ENCODE peak calls at places on chromosomes 4 and X, in four cellular contexts. One of them, this sample, is unnamed.

GRCh38 chr4:124710911-124711310 is 1.6 kb downstream of the ANKRD50 start:
- DNase-seq in mammary epithelial cell: peak
- DNase-seq in fibroblast of lung: peak
- DNase-seq in H1: no peak
- DNase-seq in this sample: no peak

GRCh38 chrX:87392369-87392768 is 125.2 kb upstream of the KLHL4 start:
- DNase-seq in mammary epithelial cell: no peak
- DNase-seq in fibroblast of lung: no peak
- DNase-seq in H1: no peak
- DNase-seq in this sample: no peak

GRCh38 chrX:40867352-40867751 is 132.0 kb upstream of the MED14 start:
- DNase-seq in mammary epithelial cell: peak
- DNase-seq in fibroblast of lung: peak
- DNase-seq in H1: no peak
- DNase-seq in this sample: peak

GRCh38 chr4:86496094-86497060 is 97.7 kb upstream of the PTPN13 start:
- DNase-seq in mammary epithelial cell: peak
- DNase-seq in fibroblast of lung: peak
- DNase-seq in H1: no peak
- DNase-seq in this sample: peak

GRCh38 chrX:118974088-118974907 is at the start of gene LONRF3:
- DNase-seq in mammary epithelial cell: no peak
- DNase-seq in fibroblast of lung: peak
- DNase-seq in H1: no peak
- DNase-seq in this sample: peak

GRCh38 chrX:80879916-80880315 is 70.2 kb upstream of the BRWD3 start:
- DNase-seq in mammary epithelial cell: peak
- DNase-seq in fibroblast of lung: no peak
- DNase-seq in H1: no peak
- DNase-seq in this sample: no peak

GRCh38 chrX:21639775-21640174 is 18.4 kb downstream of the KLHL34 start:
- DNase-seq in mammary epithelial cell: no peak
- DNase-seq in fibroblast of lung: no peak
- DNase-seq in H1: no peak
- DNase-seq in this sample: no peak

GRCh38 chrX:40544343-40545250 is 36.2 kb upstream of the ATP6AP2 start:
- DNase-seq in mammary epithelial cell: peak
- DNase-seq in fibroblast of lung: peak
- DNase-seq in H1: no peak
- DNase-seq in this sample: peak

GRCh38 chr4:118338981-118339765 is 13.6 kb downstream of the PRSS12 start:
- DNase-seq in mammary epithelial cell: peak
- DNase-seq in fibroblast of lung: peak
- DNase-seq in H1: no peak
- DNase-seq in this sample: peak

GRCh38 chrX:97898798-97899197 is 1015.1 kb downstream of the RPA4 start:
- DNase-seq in mammary epithelial cell: no peak
- DNase-seq in fibroblast of lung: no peak
- DNase-seq in H1: no peak
- DNase-seq in this sample: peak

GRCh38 chr4:119132306-119132705 is 3.3 kb upstream of the MYOZ2 start:
- DNase-seq in mammary epithelial cell: no peak
- DNase-seq in fibroblast of lung: no peak
- DNase-seq in H1: no peak
- DNase-seq in this sample: no peak

GRCh38 chr4:143185253-143186107 is 763 bp downstream of the USP38 start:
- DNase-seq in mammary epithelial cell: peak
- DNase-seq in fibroblast of lung: peak
- DNase-seq in H1: peak
- DNase-seq in this sample: peak

GRCh38 chr4:65893957-65894755 is 223.9 kb upstream of the EPHA5 start:
- DNase-seq in mammary epithelial cell: no peak
- DNase-seq in fibroblast of lung: no peak
- DNase-seq in H1: no peak
- DNase-seq in this sample: no peak

GRCh38 chr4:86497980-86498379 is 96.1 kb upstream of the PTPN13 start:
- DNase-seq in mammary epithelial cell: no peak
- DNase-seq in fibroblast of lung: no peak
- DNase-seq in H1: no peak
- DNase-seq in this sample: no peak

GRCh38 chr4:99079625-99080295 is 8.8 kb downstream of the ADH5 start:
- DNase-seq in mammary epithelial cell: no peak
- DNase-seq in fibroblast of lung: no peak
- DNase-seq in H1: no peak
- DNase-seq in this sample: no peak

GRCh38 chr4:121428721-121429120 is 47.9 kb upstream of the QRFPR start:
- DNase-seq in mammary epithelial cell: peak
- DNase-seq in fibroblast of lung: peak
- DNase-seq in H1: no peak
- DNase-seq in this sample: peak

GRCh38 chrX:28997716-28998115 is 410.5 kb downstream of the IL1RAPL1 start:
- DNase-seq in mammary epithelial cell: no peak
- DNase-seq in fibroblast of lung: peak
- DNase-seq in H1: no peak
- DNase-seq in this sample: no peak

GRCh38 chr4:40462326-40462725 is 127.2 kb downstream of the CHRNA9 start:
- DNase-seq in mammary epithelial cell: no peak
- DNase-seq in fibroblast of lung: no peak
- DNase-seq in H1: no peak
- DNase-seq in this sample: no peak

GRCh38 chr4:151537726-151538125 is 128.8 kb downstream of the FHIP1A start:
- DNase-seq in mammary epithelial cell: no peak
- DNase-seq in fibroblast of lung: peak
- DNase-seq in H1: no peak
- DNase-seq in this sample: no peak

GRCh38 chr4:37802068-37802666 is 24.3 kb upstream of the PGM2 start:
- DNase-seq in mammary epithelial cell: peak
- DNase-seq in fibroblast of lung: peak
- DNase-seq in H1: no peak
- DNase-seq in this sample: peak

GRCh38 chr4:77007358-77008230 is 58.0 kb downstream of the SEPTIN11 start:
- DNase-seq in mammary epithelial cell: peak
- DNase-seq in fibroblast of lung: peak
- DNase-seq in H1: no peak
- DNase-seq in this sample: peak

GRCh38 chr4:147578057-147578476 is 39.1 kb upstream of the TMEM184C start:
- DNase-seq in mammary epithelial cell: peak
- DNase-seq in fibroblast of lung: peak
- DNase-seq in H1: no peak
- DNase-seq in this sample: peak

GRCh38 chrX:151359931-151360871 is 36.8 kb upstream of the VMA21 start:
- DNase-seq in mammary epithelial cell: peak
- DNase-seq in fibroblast of lung: peak
- DNase-seq in H1: peak
- DNase-seq in this sample: peak

GRCh38 chrX:115642895-115643530 is 82.0 kb downstream of the PLS3 start:
- DNase-seq in mammary epithelial cell: peak
- DNase-seq in fibroblast of lung: peak
- DNase-seq in H1: no peak
- DNase-seq in this sample: peak

GRCh38 chr4:73376962-73377361 is 27.1 kb upstream of the ALB start:
- DNase-seq in mammary epithelial cell: no peak
- DNase-seq in fibroblast of lung: no peak
- DNase-seq in H1: no peak
- DNase-seq in this sample: no peak

GRCh38 chr4:83390965-83391364 is 56.3 kb upstream of the HPSE start:
- DNase-seq in mammary epithelial cell: no peak
- DNase-seq in fibroblast of lung: no peak
- DNase-seq in H1: no peak
- DNase-seq in this sample: no peak

GRCh38 chr4:94084155-94084554 is 123.5 kb upstream of the SMARCAD1 start:
- DNase-seq in mammary epithelial cell: no peak
- DNase-seq in fibroblast of lung: no peak
- DNase-seq in H1: no peak
- DNase-seq in this sample: no peak

GRCh38 chrX:2692221-2693122 is 1.4 kb downstream of the CD99 start:
- DNase-seq in mammary epithelial cell: no peak
- DNase-seq in fibroblast of lung: peak
- DNase-seq in H1: no peak
- DNase-seq in this sample: peak

GRCh38 chr4:56640907-56641493 is 40.1 kb downstream of the HOPX start:
- DNase-seq in mammary epithelial cell: no peak
- DNase-seq in fibroblast of lung: no peak
- DNase-seq in H1: no peak
- DNase-seq in this sample: peak

DNA sequence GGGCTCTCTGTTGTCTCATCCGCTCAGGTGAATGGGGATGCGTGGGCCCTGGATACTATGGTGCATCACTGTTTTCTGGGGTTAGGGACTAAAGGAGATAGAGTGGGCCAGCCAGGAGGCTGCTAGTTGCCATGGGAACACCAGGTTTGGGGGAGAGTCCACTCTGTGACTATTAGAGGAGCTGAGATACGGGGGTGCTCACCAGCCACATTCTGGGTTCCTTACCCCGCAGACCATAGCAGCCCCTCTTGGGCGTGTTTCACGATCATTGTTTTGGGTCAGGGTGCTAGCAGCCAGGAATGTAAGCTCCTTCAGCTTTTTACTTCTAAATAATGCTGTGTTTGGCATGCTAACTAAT is 4.6 kb downstream of the EFNB1 start:
- DNase-seq in mammary epithelial cell: no peak
- DNase-seq in fibroblast of lung: no peak
- DNase-seq in H1: no peak
- DNase-seq in this sample: no peak
- H3K4me3 ChIP-seq in mammary epithelial cell: peak
- H3K4me3 ChIP-seq in fibroblast of lung: no peak
- H3K4me3 ChIP-seq in H1: no peak
- H3K4me3 ChIP-seq in this sample: peak

DNA sequence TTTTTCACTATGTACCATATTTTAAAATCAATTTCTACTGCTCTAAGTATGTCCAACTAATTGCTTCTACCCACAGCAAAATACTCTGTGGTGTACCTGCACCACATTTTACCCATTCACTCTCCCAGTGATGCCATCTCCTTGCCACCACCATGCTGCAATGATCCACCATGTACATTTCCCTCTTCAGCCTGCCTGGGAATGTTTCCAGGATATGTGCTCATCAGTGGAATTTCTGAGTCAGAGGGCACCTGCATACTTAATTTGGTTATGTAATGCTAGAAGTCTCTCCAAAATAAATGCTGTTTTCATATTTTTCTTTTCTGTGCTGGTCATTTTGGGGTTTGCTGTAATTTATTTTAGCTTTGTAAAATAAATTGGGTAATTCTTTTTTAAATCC is 33.2 kb upstream of the OCIAD2 start:
- DNase-seq in mammary epithelial cell: peak
- DNase-seq in fibroblast of lung: peak
- DNase-seq in H1: no peak
- DNase-seq in this sample: peak
- TF ChIP-seq CTCF in mammary epithelial cell: no peak
- TF ChIP-seq CTCF in fibroblast of lung: no peak
- TF ChIP-seq CTCF in H1: no peak
- TF ChIP-seq CTCF in this sample: no peak

GRCh38 chrX:110944323-110944761 is 148.7 kb upstream of the CHRDL1 start:
- DNase-seq in mammary epithelial cell: no peak
- DNase-seq in fibroblast of lung: no peak
- DNase-seq in H1: peak
- DNase-seq in this sample: no peak
- H3K4me3 ChIP-seq in mammary epithelial cell: peak
- H3K4me3 ChIP-seq in fibroblast of lung: no peak
- H3K4me3 ChIP-seq in H1: peak
- H3K4me3 ChIP-seq in this sample: no peak

GRCh38 chr4:173001571-173001970 is 167.0 kb upstream of the GALNT7 start:
- DNase-seq in mammary epithelial cell: peak
- DNase-seq in fibroblast of lung: peak
- DNase-seq in H1: no peak
- DNase-seq in this sample: peak
- TF ChIP-seq CTCF in mammary epithelial cell: peak
- TF ChIP-seq CTCF in fibroblast of lung: no peak
- TF ChIP-seq CTCF in H1: no peak
- TF ChIP-seq CTCF in this sample: no peak

DNA sequence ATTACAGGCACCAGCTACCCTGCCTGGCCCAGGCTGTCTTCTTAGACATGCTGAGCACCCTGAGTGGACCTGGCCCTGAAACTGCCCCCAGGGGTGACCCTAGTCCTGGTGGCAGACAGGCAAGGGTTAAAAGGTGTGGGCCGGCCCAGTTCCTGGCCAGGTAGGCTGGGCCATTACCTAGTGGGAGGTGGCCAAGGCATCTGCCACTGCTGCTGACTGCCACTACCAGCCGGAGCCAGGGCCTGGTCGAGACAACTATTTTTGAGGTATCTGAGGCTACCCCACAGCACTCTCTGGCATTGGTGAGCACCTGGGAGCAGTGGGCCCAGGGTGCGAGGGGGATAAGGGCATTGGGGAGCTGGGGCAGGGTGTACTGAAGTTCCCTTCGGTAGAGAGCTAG is at the start of gene CCDC120:
- DNase-seq in mammary epithelial cell: peak
- DNase-seq in fibroblast of lung: no peak
- DNase-seq in H1: no peak
- DNase-seq in this sample: peak
- H3K4me3 ChIP-seq in mammary epithelial cell: peak
- H3K4me3 ChIP-seq in fibroblast of lung: no peak
- H3K4me3 ChIP-seq in H1: peak
- H3K4me3 ChIP-seq in this sample: peak

DNA sequence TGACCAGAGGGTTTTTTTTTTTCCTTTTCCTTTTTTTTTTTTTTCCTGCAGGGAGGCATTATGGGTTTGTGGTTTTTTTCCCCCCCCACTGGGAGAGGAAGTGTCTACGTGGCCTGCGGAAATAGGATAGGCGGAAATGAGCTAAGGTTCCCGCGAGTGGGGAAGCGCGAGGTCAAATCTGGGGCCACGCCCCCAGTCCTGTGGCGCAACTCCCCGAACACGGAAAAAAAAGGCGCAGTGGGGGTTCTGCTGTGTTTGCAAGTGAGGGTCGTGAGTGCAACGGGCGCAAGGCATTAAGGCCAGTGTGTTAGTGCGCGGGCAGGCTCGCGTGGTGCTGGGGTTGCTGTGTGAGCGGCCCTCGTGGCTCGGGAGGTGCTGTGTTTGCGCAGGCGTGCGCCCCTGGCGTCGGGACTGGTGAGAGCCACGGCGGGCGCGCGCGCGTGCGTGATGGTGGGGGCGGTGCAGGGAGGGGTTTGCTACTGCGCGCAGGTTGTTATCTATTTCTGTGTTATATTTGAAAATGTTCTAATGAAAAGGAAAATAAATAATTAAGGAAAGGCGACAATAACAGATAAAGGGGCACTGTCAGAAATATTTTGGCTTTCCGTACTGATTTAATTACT is 685 bp upstream of the MORF4L2 start:
- DNase-seq in mammary epithelial cell: no peak
- DNase-seq in fibroblast of lung: no peak
- DNase-seq in H1: peak
- DNase-seq in this sample: peak
- TF ChIP-seq CTCF in mammary epithelial cell: peak
- TF ChIP-seq CTCF in fibroblast of lung: peak
- TF ChIP-seq CTCF in H1: peak
- TF ChIP-seq CTCF in this sample: peak